ENCODE peak calls at places on chromosome 18, in five cellular contexts. J, L, B, H and O are unnamed samples. For H3K4me1, the result is how much of the 10 kb centered on the place peaks cover.

GRCh38 chr18:50869150-50869549 is 9.8 kb upstream of the ME2 start:
- DNase-seq in J (no peak), L (no peak), B (no peak), H (no peak), O (no peak)

GRCh38 chr18:61896767-61897166 is 4.0 kb upstream of the RNF152 start:
- DNase-seq in J (no peak), L (peak), B (peak), H (peak), O (no peak)

GRCh38 chr18:24014986-24015896 is 687 bp downstream of the TTC39C start:
- DNase-seq in J (no peak), L (peak), B (peak), H (peak), O (peak)

GRCh38 chr18:58389745-58390144 is 239.1 kb downstream of the ALPK2 start:
- DNase-seq in J (no peak), L (no peak), B (no peak), H (no peak), O (no peak)

GRCh38 chr18:51513525-51513924 is 316.0 kb upstream of the MEX3C start:
- DNase-seq in J (no peak), L (no peak), B (no peak), H (no peak), O (peak)

GRCh38 chr18:58097127-58097906 is 53.3 kb downstream of the NEDD4L start:
- DNase-seq in J (no peak), L (no peak), B (no peak), H (peak), O (no peak)

GRCh38 chr18:11178951-11179549 is 29.7 kb upstream of the PIEZO2 start:
- DNase-seq in J (no peak), L (peak), B (no peak), H (peak), O (no peak)

GRCh38 chr18:63613420-63613819 is 26.3 kb downstream of the SERPINB13 start:
- DNase-seq in J (no peak), L (no peak), B (no peak), H (no peak), O (no peak)

GRCh38 chr18:74895686-74896085 is 298.0 kb downstream of the ZNF407 start:
- DNase-seq in J (no peak), L (peak), B (peak), H (peak), O (peak)

GRCh38 chr18:41073372-41073954 is 881.6 kb upstream of the PIK3C3 start:
- DNase-seq in J (no peak), L (peak), B (no peak), H (peak), O (no peak)

GRCh38 chr18:49690307-49690706 is 123.0 kb downstream of the ACAA2 start:
- DNase-seq in J (no peak), L (peak), B (no peak), H (peak), O (no peak)

DNA sequence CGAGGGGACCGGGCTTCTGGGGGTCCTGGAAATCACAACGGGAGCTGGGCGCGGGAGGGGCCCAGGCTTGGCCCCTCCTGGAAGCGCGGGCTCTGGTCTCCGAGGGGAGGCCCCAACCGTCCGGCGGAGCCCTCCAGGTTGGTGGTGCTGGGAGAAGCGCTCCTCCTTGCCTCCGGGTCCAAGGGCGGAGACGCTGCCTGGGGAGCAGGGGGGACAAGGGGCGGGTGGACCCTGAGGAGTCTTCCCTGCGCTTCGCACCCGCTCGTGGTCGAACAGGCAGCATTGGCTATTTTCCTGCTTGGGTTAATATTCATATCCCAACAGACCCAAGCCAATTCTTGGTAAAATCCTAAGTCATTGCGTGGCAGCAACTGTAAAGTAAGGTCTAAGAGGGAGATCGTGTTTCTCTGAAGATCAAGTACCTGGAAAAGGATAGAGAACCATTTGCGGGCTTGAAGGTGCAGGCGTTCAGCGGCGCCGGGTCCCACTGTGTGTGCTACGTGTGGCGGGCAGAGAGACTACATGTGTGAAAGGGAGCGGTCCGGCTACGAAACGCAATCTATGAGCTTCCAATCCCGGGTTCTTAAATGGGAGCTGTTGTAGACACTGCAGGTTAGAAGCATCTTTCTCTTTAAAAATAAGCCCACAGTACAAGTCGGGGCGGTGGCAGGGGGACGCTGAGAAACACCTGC is 805 bp downstream of the CIDEA start:
- DNase-seq in J (no peak), L (no peak), B (no peak), H (no peak), O (no peak)
- TF ChIP-seq EZH2 in J (no peak), L (no peak), B (no peak), H (peak), O (no peak)

GRCh38 chr18:55322176-55322735 is 265.7 kb downstream of the TCF4 start:
- DNase-seq in J (peak), L (peak), B (peak), H (peak), O (peak)
- H3K4me1 ChIP-seq in J (under half), L (under half), B (under half), H (under half), O (under half)

GRCh38 chr18:60599995-60600394 is 227.4 kb upstream of the MC4R start:
- DNase-seq in J (no peak), L (no peak), B (no peak), H (no peak), O (no peak)
- H3K4me3 ChIP-seq in J (no peak), L (no peak), B (no peak), H (no peak), O (no peak)

DNA sequence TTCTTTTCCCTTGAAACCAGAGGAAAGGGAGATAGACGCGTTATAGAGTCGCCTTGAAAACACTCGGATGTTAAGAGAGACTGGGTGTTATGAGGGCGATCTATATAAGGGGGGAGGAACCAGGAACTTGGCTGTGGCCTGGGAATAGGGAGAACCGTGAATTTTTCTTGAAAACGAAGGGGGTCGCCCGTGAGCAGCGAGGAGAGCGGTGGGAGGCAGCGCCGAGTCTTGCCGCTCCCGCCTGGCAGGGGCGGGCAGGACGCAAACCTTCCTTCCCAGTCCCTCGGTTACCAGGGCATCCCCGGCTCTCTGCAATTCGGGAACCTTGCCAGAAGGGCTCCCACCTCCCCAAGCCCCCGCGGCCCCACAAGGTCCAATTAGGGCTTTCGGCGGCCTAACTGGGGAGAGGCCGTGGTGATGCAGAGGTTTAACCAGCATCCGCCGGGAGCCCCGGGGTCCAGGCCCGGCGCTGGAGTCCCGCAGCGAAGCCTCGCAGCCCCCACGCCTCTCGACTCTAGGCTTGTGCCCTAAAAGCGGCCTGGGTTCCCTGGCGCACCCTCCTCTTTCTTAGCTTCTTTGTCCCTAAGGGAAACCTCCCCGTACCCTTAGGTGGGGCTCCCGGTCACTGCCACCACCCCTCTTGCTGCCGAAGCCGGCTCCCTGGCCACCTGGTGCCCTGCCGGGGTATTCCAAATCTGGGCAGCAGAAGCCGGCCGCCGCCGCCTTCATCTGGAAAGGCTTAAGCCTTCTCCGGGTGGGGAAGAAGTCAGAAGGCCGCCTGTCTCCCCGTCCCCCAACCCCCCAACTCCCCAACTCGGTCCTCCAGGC is 708 bp upstream of the FHOD3 start:
- DNase-seq in J (no peak), L (peak), B (peak), H (peak), O (peak)
- TF ChIP-seq EZH2 in J (no peak), L (no peak), B (no peak), H (no peak), O (peak)

DNA sequence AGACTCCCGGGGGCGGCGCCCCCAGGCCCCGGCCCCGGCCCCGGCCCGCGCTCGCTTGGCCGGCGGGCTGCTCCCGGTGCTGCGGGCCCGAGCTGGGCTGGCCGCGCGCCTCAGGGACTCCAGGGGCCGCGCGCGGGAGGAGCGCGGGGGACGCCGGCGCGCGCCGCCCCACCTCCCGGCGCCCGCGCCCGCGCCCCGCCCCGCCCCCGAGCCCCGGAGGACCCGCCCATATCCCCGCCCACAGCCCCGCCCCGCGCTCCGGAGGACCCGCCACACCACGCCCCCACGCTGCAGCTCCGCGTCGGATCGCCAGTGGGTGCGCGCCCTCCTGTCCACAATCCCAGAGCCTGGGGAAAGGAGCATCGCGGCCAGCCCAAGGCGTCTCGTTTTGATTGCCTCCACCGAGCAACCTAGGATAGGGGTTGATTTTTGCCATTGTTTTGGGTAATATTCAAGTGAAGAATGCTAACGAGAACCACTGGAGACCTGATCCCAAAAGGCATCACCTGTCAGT is at the start of gene PARD6G:
- DNase-seq in J (no peak), L (peak), B (peak), H (peak), O (peak)
- H3K4me1 ChIP-seq in J (under half), L (under half), B (under half), H (under half), O (under half)

GRCh38 chr18:501406-501714 is 859 bp upstream of the COLEC12 start:
- DNase-seq in J (no peak), L (no peak), B (peak), H (no peak), O (no peak)

GRCh38 chr18:500230-500555 is 308 bp downstream of the COLEC12 start:
- DNase-seq in J (no peak), L (no peak), B (peak), H (no peak), O (no peak)

GRCh38 chr18:499351-500229 is 911 bp downstream of the COLEC12 start:
- DNase-seq in J (no peak), L (peak), B (peak), H (peak), O (peak)

GRCh38 chr18:498901-499300 is 1.6 kb downstream of the COLEC12 start:
- DNase-seq in J (no peak), L (peak), B (no peak), H (no peak), O (no peak)

DNA sequence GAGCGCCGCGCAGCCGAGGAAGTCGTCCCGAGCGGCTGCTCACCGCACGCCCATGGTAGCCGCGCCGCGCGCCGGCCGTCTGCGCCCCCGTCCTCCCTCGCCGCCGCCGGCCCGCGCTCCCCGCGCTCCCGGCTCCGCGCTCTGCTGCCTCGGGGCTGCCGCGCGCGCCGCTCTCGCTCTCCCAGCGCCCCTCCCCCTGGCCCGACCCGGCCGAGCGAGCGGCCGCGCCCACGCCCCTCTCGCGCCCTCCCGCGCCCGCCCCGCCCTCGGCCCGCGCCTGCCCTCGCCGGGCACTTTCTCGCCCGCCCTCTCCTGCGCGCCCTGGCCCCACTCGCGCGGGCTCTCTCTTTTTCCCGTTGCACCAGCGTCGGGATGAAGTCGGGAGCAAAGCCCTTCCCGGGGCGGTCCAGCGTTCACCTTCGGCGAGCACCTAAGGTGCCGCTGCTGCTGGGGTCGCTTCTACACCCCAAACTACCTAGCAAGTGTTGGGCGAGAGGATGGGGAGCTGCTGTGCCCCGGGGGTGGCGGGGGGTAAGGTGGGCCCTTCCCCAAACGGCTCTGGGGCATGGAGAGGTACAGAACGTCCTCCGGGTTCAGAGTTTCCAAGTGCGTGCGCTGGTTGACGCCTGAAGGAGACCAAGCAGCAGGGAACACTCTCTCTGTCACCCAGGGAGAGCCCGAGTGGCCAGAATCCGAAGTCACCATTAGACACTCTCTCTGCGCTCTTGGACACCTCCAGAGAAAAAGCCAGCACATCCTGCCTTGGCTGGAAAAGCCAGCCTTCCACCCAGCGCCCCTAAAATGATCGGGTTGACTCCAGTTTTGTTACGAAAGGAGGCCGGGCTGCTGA is at the start of gene COLEC12:
- DNase-seq in J (no peak), L (peak), B (peak), H (no peak), O (peak)
- H3K4me3 ChIP-seq in J (no peak), L (peak), B (peak), H (peak), O (peak)

GRCh38 chr18:48441405-48441881 is 32.3 kb upstream of the ZBTB7C start:
- DNase-seq in J (no peak), L (peak), B (no peak), H (no peak), O (no peak)
- TF ChIP-seq EZH2 in J (no peak), L (no peak), B (no peak), H (no peak), O (no peak)

DNA sequence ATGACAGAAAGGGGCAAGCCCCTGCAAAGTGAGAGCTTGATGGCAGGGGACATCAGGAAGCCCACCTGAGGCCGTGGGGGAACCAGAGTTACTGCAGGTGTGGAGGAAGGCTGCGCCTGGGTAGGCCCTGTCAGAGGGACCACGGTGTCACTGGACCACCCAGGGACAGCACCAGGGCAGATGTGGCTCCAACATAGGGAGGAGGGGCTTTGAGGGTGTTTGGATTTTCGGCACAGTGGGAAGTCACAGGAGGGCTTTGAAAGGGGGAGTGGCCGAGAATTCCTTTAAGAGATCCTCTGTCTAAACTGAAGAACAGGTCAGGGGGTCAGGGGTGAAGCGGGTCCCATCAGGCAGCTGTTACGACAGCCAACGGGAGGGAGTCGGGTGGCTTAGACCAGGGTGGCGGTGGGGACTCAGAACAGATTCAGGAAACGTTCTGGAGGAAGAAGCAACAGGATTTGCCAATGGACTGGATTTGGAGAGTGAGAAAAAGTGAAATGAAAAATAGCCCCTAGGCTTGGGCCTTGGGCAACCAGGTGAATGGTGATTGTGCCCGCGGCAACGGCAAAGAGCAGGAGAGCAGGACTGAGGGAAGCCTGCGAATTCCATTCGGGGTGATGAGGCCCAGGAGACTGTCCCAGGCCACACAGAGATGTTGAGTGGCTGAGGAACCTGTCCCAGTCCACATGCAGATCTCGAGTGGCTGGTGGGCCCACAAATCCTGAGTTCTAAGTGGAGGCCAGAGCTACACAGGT is 166.1 kb downstream of the LAMA1 start:
- DNase-seq in J (no peak), L (no peak), B (peak), H (no peak), O (no peak)
- H3K4me1 ChIP-seq in J (under half), L (under half), B (under half), H (under half), O (under half)